ENCODE peak calls at places on chromosome 4, in eight cellular contexts. M, S, Q, H, W, O, F and R are unnamed samples.

GRCh38 chr4:41791557-41791956 is 43.0 kb upstream of the PHOX2B start:
- DNase-seq in F (no peak), W (no peak), Q (no peak), M (no peak), H (no peak), O (no peak), S (no peak), R (no peak)

GRCh38 chr4:158121203-158121586 is 51.6 kb downstream of the GASK1B start:
- DNase-seq in H (no peak), O (no peak), M (peak), F (no peak), S (no peak), W (no peak), Q (no peak), R (peak)

GRCh38 chr4:55173580-55173979 is 48.2 kb upstream of the KDR start:
- DNase-seq in S (no peak), W (no peak), Q (no peak), H (no peak), O (no peak), F (no peak), M (no peak), R (no peak)

GRCh38 chr4:7325541-7325940 is 109.2 kb downstream of the PSAPL1 start:
- DNase-seq in O (no peak), M (no peak), H (peak), S (no peak), F (no peak), Q (no peak), W (no peak), R (no peak)

GRCh38 chr4:47913858-47914218 is 545 bp downstream of the NFXL1 start:
- DNase-seq in Q (peak), S (peak), W (peak), O (peak), F (no peak), H (peak), M (no peak), R (peak)

GRCh38 chr4:161929966-161930365 is 233.8 kb downstream of the FSTL5 start:
- DNase-seq in F (no peak), H (no peak), S (no peak), W (no peak), O (no peak), M (no peak), Q (no peak), R (no peak)

GRCh38 chr4:138555584-138555983 is 313.4 kb upstream of the SLC7A11 start:
- DNase-seq in Q (no peak), S (no peak), F (no peak), W (peak), M (no peak), H (no peak), O (no peak), R (no peak)

GRCh38 chr4:55405073-55405472 is 9.3 kb downstream of the TMEM165 start:
- DNase-seq in M (no peak), Q (no peak), S (no peak), O (no peak), H (no peak), W (no peak), F (no peak), R (no peak)

GRCh38 chr4:82372502-82372873 is 1.3 kb downstream of the HNRNPD start:
- DNase-seq in Q (no peak), O (peak), H (no peak), F (peak), W (peak), M (peak), S (peak), R (peak)

GRCh38 chr4:89998350-89999098 is 103.9 kb downstream of the MMRN1 start:
- DNase-seq in W (no peak), F (peak), S (no peak), H (no peak), M (no peak), Q (no peak), O (no peak), R (no peak)

GRCh38 chr4:55634417-55635128 is 1.5 kb downstream of the NMU start:
- DNase-seq in W (no peak), H (no peak), O (no peak), S (no peak), M (no peak), F (no peak), Q (no peak), R (no peak)

GRCh38 chr4:25702848-25703247 is 47.2 kb downstream of the SLC34A2 start:
- DNase-seq in W (no peak), Q (no peak), S (no peak), H (no peak), O (no peak), F (no peak), M (peak), R (no peak)

DNA sequence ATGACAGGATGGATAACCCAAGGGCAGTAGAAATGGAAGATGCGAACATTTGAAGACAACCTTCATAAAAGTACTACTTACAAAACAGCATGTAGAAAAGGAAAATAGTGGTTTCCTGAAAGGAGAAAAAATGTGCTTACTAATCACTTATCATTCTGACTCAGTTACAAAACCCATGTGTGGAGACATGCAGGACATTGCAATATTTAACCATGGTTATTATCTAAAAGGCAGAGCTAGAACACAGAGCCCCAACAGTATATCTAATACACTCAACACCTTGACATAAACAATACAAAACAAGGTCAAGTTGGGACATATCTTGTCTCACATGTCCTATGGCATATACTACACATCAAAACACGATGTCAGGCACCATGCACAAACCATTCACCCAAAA is 55.9 kb downstream of the EIF4E start:
- DNase-seq in Q (no peak), F (no peak), W (peak), M (no peak), S (no peak), H (no peak), O (no peak), R (no peak)
- TF ChIP-seq EP300 in Q (no peak), F (no peak), W (peak), M (no peak), S (no peak), H (no peak), O (no peak), R (no peak)

GRCh38 chr4:126405369-126405982 is 1090.7 kb downstream of the FAT4 start:
- DNase-seq in O (no peak), Q (no peak), F (no peak), M (no peak), S (no peak), W (no peak), H (no peak), R (no peak)

DNA sequence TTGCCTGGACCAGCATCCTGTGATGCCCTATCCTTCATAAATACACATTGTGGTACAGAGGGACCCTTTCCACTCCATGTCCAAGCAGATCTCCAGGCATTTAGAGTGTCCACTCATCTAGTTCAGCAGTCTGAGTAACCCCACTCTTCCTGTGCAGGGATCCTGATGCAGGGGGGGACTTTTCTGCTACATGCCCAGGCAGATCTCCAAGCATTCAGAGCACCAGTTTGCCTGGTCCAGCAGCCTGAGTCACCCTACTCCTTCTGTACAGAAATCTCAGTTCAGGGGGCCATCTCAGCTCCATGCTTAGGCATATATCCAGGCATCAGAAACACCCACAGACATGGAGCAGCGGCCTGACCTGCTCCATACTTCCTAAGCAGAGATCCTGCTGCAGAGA is 1089.8 kb downstream of the FAT4 start:
- DNase-seq in H (no peak), Q (no peak), O (no peak), M (no peak), W (no peak), F (no peak), S (no peak), R (no peak)
- TF ChIP-seq EP300 in H (no peak), Q (no peak), O (no peak), M (no peak), W (no peak), F (no peak), S (no peak), R (no peak)

DNA sequence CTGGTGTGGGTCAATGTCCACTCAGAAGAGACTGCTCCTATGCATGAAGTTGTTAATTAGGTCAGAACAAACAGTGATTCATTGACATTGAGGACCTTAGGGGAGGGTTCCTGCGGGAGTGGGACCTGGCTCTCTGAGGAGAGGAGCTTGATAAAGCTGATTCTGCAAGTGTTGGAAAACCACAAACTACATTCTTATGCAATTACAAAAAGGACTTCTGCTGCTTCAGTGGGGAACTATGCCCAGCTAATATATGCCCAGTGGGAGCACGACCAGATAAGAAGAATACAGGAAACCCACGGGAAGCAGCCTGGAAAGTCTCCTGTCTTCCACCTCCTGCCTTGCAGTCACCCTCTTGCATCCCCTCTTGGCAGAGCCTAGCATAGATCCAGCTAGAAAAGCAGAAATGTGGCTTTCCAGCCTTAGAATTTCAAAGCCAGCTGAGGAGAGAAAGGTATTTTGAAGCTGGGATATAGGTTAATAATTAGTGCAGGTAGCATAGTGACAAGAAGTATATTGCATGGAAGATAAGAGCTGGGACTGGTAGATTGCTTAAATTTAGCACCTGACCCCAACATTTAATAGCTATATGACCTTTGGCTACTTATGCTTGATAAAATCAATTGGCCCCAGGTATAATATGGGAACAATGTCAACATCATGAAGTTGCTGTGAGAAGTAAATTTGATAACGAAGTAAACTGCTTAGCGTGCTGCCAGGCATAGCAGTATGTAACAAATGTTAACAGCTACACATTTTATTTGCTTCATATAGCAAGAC is 34.9 kb upstream of the UGT8 start:
- DNase-seq in S (no peak), F (no peak), Q (no peak), O (no peak), M (no peak), W (no peak), H (no peak), R (no peak)
- TF ChIP-seq EP300 in S (no peak), F (no peak), Q (no peak), O (no peak), M (no peak), W (no peak), H (no peak), R (no peak)

DNA sequence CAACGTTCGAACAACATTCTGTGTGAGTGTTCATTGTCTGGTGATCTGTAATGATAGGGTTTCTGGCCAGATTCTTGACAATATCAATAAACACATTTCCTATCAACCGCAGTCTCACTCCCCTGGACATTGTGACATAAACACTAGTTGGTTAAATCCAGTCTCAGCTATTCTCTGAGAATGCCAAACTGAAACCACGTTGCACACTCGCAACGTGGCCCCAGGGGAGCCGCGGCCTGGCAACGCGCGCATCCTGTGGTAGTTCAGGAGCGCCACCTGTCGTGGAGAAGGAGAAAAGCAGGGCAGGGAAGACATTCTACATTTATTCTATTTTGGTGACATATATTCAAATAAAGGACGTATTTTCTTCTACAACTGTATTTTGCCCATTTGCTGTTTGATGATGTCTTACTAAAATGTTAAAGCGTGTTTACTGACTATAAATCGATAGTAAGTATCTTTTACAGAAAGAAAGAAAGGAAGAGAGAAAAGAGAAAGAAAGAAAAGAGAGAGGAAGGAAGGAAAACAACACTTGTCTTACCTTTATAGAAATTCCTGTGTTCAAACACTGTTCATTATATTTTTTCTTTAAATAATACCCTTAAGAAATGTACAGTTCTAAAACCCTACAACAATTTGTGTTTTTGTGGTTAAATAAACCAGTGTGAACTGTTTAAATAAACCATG is 738.3 kb upstream of the FRG1 start:
- DNase-seq in F (peak), W (peak), H (peak), M (peak), Q (peak), O (peak), S (peak), R (peak)
- TF ChIP-seq EP300 in F (no peak), W (no peak), H (no peak), M (no peak), Q (no peak), O (no peak), S (no peak), R (no peak)

GRCh38 chr4:177051473-177052060 is 258.1 kb upstream of the NEIL3 start:
- DNase-seq in M (no peak), F (peak), Q (peak), O (peak), W (peak), H (no peak), S (no peak), R (no peak)
- TF ChIP-seq EP300 in M (no peak), F (no peak), Q (no peak), O (no peak), W (no peak), H (no peak), S (no peak), R (no peak)